ENCODE peak calls at places on chromosomes 2 and 18, in six cellular contexts. B is HCT116, F is A549, Q is GM12891, J is heart left ventricle, E is body of pancreas. H is an unnamed sample.

GRCh38 chr18:49725809-49726514 is 87.4 kb downstream of the ACAA2 start:
- DNase-seq in B (peak; percentile 91), F (peak; percentile 18), Q (no peak), J (peak; percentile 72), E (peak; percentile 46), H (peak; percentile 40)

GRCh38 chr2:118969734-118970395 is 27.9 kb downstream of the MARCO start:
- DNase-seq in B (no peak), F (no peak), Q (no peak), J (no peak), E (no peak), H (no peak)

GRCh38 chr2:53755022-53755630 is 12.5 kb upstream of the CHAC2 start:
- DNase-seq in B (no peak), F (no peak), Q (no peak), J (no peak), E (no peak), H (no peak)

GRCh38 chr2:58930541-58930940 is 689.4 kb upstream of the FANCL start:
- DNase-seq in B (no peak), F (no peak), Q (no peak), J (no peak), E (no peak), H (no peak)

GRCh38 chr2:69436594-69436936 is 670 bp downstream of the NFU1 start:
- DNase-seq in B (no peak), F (no peak), Q (no peak), J (no peak), E (no peak), H (no peak)

GRCh38 chr18:57906852-57907251 is 103.7 kb upstream of the ATP8B1 start:
- DNase-seq in B (no peak), F (peak; percentile 10), Q (no peak), J (no peak), E (no peak), H (no peak)

GRCh38 chr18:4831791-4832375 is 365.2 kb downstream of the AKAIN1 start:
- DNase-seq in B (no peak), F (no peak), Q (no peak), J (no peak), E (no peak), H (no peak)

GRCh38 chr2:187544371-187545080 is 9.7 kb downstream of the TFPI start:
- DNase-seq in B (peak; percentile 59), F (no peak), Q (no peak), J (no peak), E (no peak), H (no peak)

GRCh38 chr18:63253428-63254372 is 65.9 kb downstream of the BCL2 start:
- DNase-seq in B (no peak), F (no peak), Q (no peak), J (no peak), E (no peak), H (no peak)

GRCh38 chr2:67631474-67631873 is 234.3 kb downstream of the ETAA1 start:
- DNase-seq in B (no peak), F (no peak), Q (no peak), J (no peak), E (no peak), H (no peak)

GRCh38 chr18:71899707-71900483 is 644.2 kb downstream of the CBLN2 start:
- DNase-seq in B (no peak), F (no peak), Q (no peak), J (no peak), E (peak; percentile 33), H (no peak)

GRCh38 chr2:23924589-23925359 is 2.1 kb downstream of the ATAD2B start:
- DNase-seq in B (no peak), F (no peak), Q (no peak), J (no peak), E (no peak), H (no peak)

GRCh38 chr2:166573393-166573792 is 79.3 kb upstream of the SCN7A start:
- DNase-seq in B (no peak), F (no peak), Q (no peak), J (no peak), E (no peak), H (peak; percentile 1)

GRCh38 chr2:159497857-159498256 is 118.5 kb downstream of the BAZ2B start:
- DNase-seq in B (peak; percentile 13), F (no peak), Q (no peak), J (no peak), E (no peak), H (no peak)

GRCh38 chr2:875687-876615 is 74.7 kb upstream of the SNTG2 start:
- DNase-seq in B (no peak), F (no peak), Q (no peak), J (no peak), E (no peak), H (no peak)

GRCh38 chr18:23585897-23586248 is 433 bp downstream of the NPC1 start:
- DNase-seq in B (no peak), F (no peak), Q (no peak), J (no peak), E (no peak), H (no peak)

GRCh38 chr18:34801769-34802168 is 91.7 kb downstream of the DTNA start:
- DNase-seq in B (no peak), F (no peak), Q (no peak), J (no peak), E (no peak), H (no peak)

GRCh38 chr18:58813090-58813489 is 51.6 kb upstream of the ZNF532 start:
- DNase-seq in B (no peak), F (no peak), Q (no peak), J (no peak), E (no peak), H (no peak)

GRCh38 chr2:8977758-8978157 is 25.7 kb downstream of the MBOAT2 start:
- DNase-seq in B (no peak), F (no peak), Q (no peak), J (no peak), E (no peak), H (no peak)

GRCh38 chr2:118322381-118322780 is 234.1 kb downstream of the INSIG2 start:
- DNase-seq in B (no peak), F (no peak), Q (no peak), J (no peak), E (no peak), H (no peak)

GRCh38 chr2:237866119-237866621 is 6.7 kb downstream of the RAMP1 start:
- DNase-seq in B (no peak), F (no peak), Q (no peak), J (no peak), E (no peak), H (peak; percentile 78)

GRCh38 chr18:56511996-56512395 is 126.4 kb downstream of the TXNL1 start:
- DNase-seq in B (no peak), F (no peak), Q (no peak), J (no peak), E (no peak), H (no peak)

GRCh38 chr2:213787869-213788268 is 503.6 kb downstream of the SPAG16 start:
- DNase-seq in B (no peak), F (no peak), Q (no peak), J (no peak), E (no peak), H (no peak)

GRCh38 chr2:217918220-217919024 is 84.4 kb downstream of the TNS1 start:
- DNase-seq in B (no peak), F (peak; percentile 31), Q (no peak), J (peak; percentile 69), E (no peak), H (no peak)

GRCh38 chr18:63299837-63300787 is 19.5 kb downstream of the BCL2 start:
- DNase-seq in B (no peak), F (no peak), Q (no peak), J (no peak), E (no peak), H (no peak)

GRCh38 chr18:13247506-13247905 is 28.9 kb downstream of the LDLRAD4 start:
- DNase-seq in B (no peak), F (no peak), Q (no peak), J (no peak), E (no peak), H (no peak)

GRCh38 chr2:177165103-177165583 is 47.5 kb upstream of the HNRNPA3 start:
- DNase-seq in B (no peak), F (no peak), Q (no peak), J (peak; percentile 64), E (peak; percentile 38), H (no peak)

GRCh38 chr18:75003764-75004690 is 204.9 kb downstream of the PTGR3 start:
- DNase-seq in B (no peak), F (no peak), Q (no peak), J (no peak), E (no peak), H (no peak)

GRCh38 chr2:95552911-95553310 is 38.9 kb upstream of the TRIM43 start:
- DNase-seq in B (no peak), F (no peak), Q (no peak), J (no peak), E (no peak), H (no peak)

GRCh38 chr2:237157551-237158102 is 71.9 kb downstream of the COPS8 start:
- DNase-seq in B (no peak), F (no peak), Q (no peak), J (no peak), E (no peak), H (no peak)

GRCh38 chr2:49360051-49360767 is 205.9 kb upstream of the FSHR start:
- DNase-seq in B (no peak), F (no peak), Q (no peak), J (no peak), E (no peak), H (no peak)
- TF ChIP-seq POLR2A in B (no peak), F (no peak), Q (no peak), J (no peak), E (no peak), H (no peak)

GRCh38 chr2:61144697-61145268 is 17.2 kb upstream of the C2orf74 start:
- DNase-seq in B (no peak), F (peak; percentile 99), Q (peak; percentile 84), J (peak; percentile 96), E (peak; percentile 99), H (peak; percentile 91)
- TF ChIP-seq POLR2A in B (no peak), F (peak; percentile 87), Q (peak; percentile 72), J (peak; percentile 74), E (peak; percentile 68), H (peak; percentile 69)

DNA sequence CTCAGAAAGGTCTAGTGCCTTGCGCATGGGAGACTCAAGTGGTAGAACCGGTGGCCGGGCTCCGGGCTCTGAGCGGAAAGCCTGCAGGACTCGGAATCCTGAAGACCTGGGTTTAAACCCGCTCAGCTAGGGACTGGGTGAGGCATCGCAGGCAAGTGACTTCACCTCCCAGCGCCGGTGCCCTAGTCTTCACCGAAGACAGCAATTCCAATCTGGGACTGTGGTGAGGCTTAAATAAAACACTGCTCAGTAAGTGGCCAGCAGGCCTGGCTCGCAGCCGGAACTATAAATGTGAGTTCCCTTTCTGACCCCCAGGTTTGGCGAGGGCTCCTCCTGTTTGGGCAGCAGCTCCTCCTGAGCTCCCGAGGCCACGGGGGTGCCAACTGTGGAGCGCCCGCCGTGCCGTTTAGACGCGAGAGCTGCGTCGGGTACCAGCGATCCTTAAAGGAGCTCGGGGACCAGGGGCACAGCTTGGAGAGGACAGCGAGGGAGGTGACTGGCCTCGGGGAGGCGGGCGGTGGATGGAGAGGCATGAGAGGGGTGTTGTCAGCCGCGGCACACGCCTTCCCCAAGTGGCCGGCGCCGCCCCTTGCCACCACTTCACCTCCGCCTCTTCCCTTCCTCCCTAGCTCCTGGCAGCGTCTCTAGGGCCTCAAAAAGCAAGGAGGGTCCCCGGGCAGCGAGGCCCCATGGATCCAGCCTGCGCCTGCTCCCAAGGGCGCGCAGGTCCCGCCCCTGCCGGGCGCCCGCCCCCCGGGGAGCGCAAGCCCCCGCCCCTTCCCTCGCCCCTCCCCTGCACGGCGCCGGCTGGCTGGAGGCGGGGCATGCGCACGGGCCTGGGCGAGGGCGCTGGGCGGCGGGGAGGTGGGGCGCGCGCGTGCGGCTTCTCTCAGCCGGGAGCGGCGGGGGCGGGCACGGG is 736 bp upstream of the MTCL1 start:
- DNase-seq in B (peak; percentile 49), F (peak; percentile 84), Q (peak; percentile 97), J (peak; percentile 95), E (peak; percentile 89), H (peak; percentile 88)
- TF ChIP-seq POLR2A in B (peak; percentile 33), F (peak; percentile 58), Q (no peak), J (peak; percentile 68), E (peak; percentile 68), H (peak; percentile 62)

GRCh38 chr18:2515908-2516625 is 55.2 kb downstream of the METTL4 start:
- DNase-seq in B (peak; percentile 61), F (peak; percentile 24), Q (no peak), J (no peak), E (peak; percentile 18), H (peak; percentile 26)
- TF ChIP-seq POLR2A in B (no peak), F (no peak), Q (no peak), J (no peak), E (no peak), H (no peak)

H was measured in H54.